ENCODE peak calls at places on chromosomes 13 and 19, in five cellular contexts. D, J, B, A and E are unnamed samples.

GRCh38 chr19:29620931-29621351 is 14.9 kb downstream of the POP4 start:
- DNase-seq in A (no peak), D (peak), B (no peak), J (no peak), E (no peak)

GRCh38 chr13:39148513-39148961 is 110.3 kb downstream of the NHLRC3 start:
- DNase-seq in B (no peak), A (no peak), J (no peak), D (no peak), E (peak)

GRCh38 chr19:33306853-33307792 is 4.8 kb upstream of the CEBPA start:
- DNase-seq in D (no peak), J (no peak), A (no peak), B (no peak), E (no peak)

GRCh38 chr13:80048030-80048429 is 292.9 kb downstream of the SPRY2 start:
- DNase-seq in J (no peak), A (no peak), D (no peak), B (no peak), E (no peak)

GRCh38 chr19:35144600-35145436 is 1.8 kb downstream of the FXYD7 start:
- DNase-seq in J (no peak), B (no peak), D (no peak), A (peak), E (no peak)

GRCh38 chr13:111114362-111115050 is 604 bp upstream of the ARHGEF7 start:
- DNase-seq in D (no peak), J (no peak), B (peak), A (no peak), E (no peak)

GRCh38 chr19:36245210-36246005 is 30.5 kb downstream of the ZNF146 start:
- DNase-seq in A (no peak), J (peak), D (no peak), B (peak), E (no peak)

GRCh38 chr13:43614063-43614462 is 172.7 kb downstream of the ENOX1 start:
- DNase-seq in D (no peak), B (no peak), A (no peak), J (no peak), E (no peak)

GRCh38 chr13:79870766-79871165 is 389.8 kb downstream of the NDFIP2 start:
- DNase-seq in A (no peak), D (no peak), J (no peak), B (no peak), E (no peak)

GRCh38 chr19:55640577-55641375 is at the start of gene ZNF580:
- DNase-seq in B (peak), J (peak), D (peak), A (peak), E (peak)

GRCh38 chr19:46551175-46551574 is 50.0 kb upstream of the CALM3 start:
- DNase-seq in D (no peak), A (no peak), B (no peak), J (no peak), E (no peak)